ENCODE peak calls at places on chromosomes 2 and 18, in five cellular contexts. I is HepG2, P is NT2/D1, J is H1, O is GM12878. T is an unnamed sample.

GRCh38 chr18:23229472-23229871 is 94.2 kb downstream of the CABLES1 start:
- DNase-seq in J (no peak), I (no peak), O (no peak), P (no peak), T (no peak)

GRCh38 chr2:53512071-53512841 is 255.3 kb upstream of the CHAC2 start:
- DNase-seq in I (no peak), O (no peak), P (no peak), J (no peak), T (no peak)

GRCh38 chr2:76197842-76198448 is 487.2 kb upstream of the GCFC2 start:
- DNase-seq in O (peak; percentile 20), I (peak; percentile 72), P (peak; percentile 74), J (peak; percentile 60), T (peak; percentile 36)

GRCh38 chr18:74378179-74378682 is 62.6 kb downstream of the C18orf63 start:
- DNase-seq in J (no peak), P (no peak), I (no peak), O (no peak), T (no peak)

GRCh38 chr2:152330235-152330866 is 4.6 kb upstream of the FMNL2 start:
- DNase-seq in I (no peak), O (no peak), J (no peak), P (no peak), T (no peak)

GRCh38 chr18:43720036-43720435 is 442.7 kb upstream of the SYT4 start:
- DNase-seq in J (no peak), I (no peak), P (no peak), O (no peak), T (no peak)

GRCh38 chr18:59065684-59066083 is 74.0 kb upstream of the SEC11C start:
- DNase-seq in J (no peak), P (no peak), I (no peak), O (no peak), T (no peak)

GRCh38 chr2:11155326-11156059 is at the start of gene SLC66A3:
- DNase-seq in I (peak; percentile 78), P (peak; percentile 68), J (peak; percentile 50), O (no peak), T (no peak)

GRCh38 chr2:51304341-51304740 is 272.4 kb upstream of the NRXN1 start:
- DNase-seq in O (no peak), P (no peak), J (no peak), I (no peak), T (no peak)

GRCh38 chr2:27655155-27655951 is 8.1 kb downstream of the SUPT7L start:
- DNase-seq in J (no peak), I (no peak), P (no peak), O (no peak), T (no peak)

GRCh38 chr2:239307221-239307569 is 93.6 kb downstream of the HDAC4 start:
- DNase-seq in J (no peak), O (no peak), I (no peak), P (no peak), T (no peak)

DNA sequence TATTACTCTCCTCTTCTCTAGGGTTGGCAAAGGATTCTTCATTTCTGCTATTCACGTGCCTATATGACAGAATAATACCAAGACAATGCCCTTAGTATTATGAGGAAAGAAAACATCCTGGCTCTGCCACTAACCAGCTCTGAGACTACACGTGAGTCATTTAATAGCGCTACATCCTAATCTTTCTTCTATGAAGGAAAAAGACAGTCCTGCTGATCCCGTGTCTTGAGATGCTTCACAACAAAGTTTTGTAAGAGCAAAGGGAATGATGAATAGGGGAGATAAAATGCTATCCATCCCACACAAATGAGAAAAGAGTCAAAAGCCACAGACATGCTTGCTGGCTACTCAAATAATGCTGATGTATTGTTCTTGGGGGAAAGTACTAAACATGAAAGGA is 152.8 kb downstream of the PID1 start:
- DNase-seq in I (no peak), J (no peak), P (no peak), O (no peak), T (no peak)
- TF ChIP-seq SUZ12 in I (no peak), J (no peak), P (no peak), O (no peak), T (no peak)

GRCh38 chr2:42976400-42976799 is 184.0 kb upstream of the HAAO start:
- DNase-seq in O (no peak), I (no peak), J (no peak), P (no peak), T (no peak)
- TF ChIP-seq SUZ12 in O (no peak), I (no peak), J (no peak), P (no peak), T (no peak)

GRCh38 chr2:148674063-148675020 is 29.8 kb downstream of the EPC2 start:
- DNase-seq in O (no peak), P (peak; percentile 35), I (peak; percentile 50), J (no peak), T (peak; percentile 46)
- TF ChIP-seq SUZ12 in O (no peak), P (no peak), I (no peak), J (no peak), T (no peak)

DNA sequence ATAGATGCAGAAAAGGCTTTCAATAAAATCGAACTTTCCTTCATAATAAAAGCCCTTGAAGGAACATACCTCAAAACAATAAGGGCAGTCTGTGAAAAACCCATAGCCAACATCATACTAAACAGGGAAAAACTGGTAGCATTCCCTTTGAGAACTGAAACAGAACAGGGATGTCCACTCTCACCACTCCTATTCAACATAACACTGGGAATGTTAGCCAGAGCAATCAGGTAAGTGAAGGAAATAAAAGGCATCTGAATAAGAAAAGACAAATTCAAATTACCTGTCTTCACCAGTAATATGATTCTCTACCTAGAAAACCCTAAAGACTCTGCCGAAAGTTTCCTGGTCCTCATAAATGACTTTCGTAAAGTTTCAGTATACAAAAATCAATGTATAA is 861.0 kb upstream of the VRK2 start:
- DNase-seq in P (peak; percentile 2), I (no peak), O (no peak), J (no peak), T (no peak)
- TF ChIP-seq SUZ12 in P (no peak), I (no peak), O (no peak), J (no peak), T (no peak)

GRCh38 chr2:148592812-148593211 is 51.7 kb upstream of the EPC2 start:
- DNase-seq in P (no peak), O (no peak), J (no peak), I (no peak), T (no peak)

GRCh38 chr2:148599112-148599991 is 45.2 kb upstream of the EPC2 start:
- DNase-seq in P (no peak), J (no peak), O (no peak), I (no peak), T (no peak)

GRCh38 chr2:148590613-148591012 is 53.9 kb upstream of the EPC2 start:
- DNase-seq in I (no peak), P (no peak), O (no peak), J (no peak), T (no peak)

GRCh38 chr2:148596033-148596432 is 48.5 kb upstream of the EPC2 start:
- DNase-seq in O (no peak), P (no peak), I (no peak), J (no peak), T (no peak)

GRCh38 chr2:148594216-148594615 is 50.3 kb upstream of the EPC2 start:
- DNase-seq in J (no peak), P (no peak), O (no peak), I (no peak), T (no peak)
- TF ChIP-seq SUZ12 in J (no peak), P (no peak), O (no peak), I (no peak), T (no peak)

DNA sequence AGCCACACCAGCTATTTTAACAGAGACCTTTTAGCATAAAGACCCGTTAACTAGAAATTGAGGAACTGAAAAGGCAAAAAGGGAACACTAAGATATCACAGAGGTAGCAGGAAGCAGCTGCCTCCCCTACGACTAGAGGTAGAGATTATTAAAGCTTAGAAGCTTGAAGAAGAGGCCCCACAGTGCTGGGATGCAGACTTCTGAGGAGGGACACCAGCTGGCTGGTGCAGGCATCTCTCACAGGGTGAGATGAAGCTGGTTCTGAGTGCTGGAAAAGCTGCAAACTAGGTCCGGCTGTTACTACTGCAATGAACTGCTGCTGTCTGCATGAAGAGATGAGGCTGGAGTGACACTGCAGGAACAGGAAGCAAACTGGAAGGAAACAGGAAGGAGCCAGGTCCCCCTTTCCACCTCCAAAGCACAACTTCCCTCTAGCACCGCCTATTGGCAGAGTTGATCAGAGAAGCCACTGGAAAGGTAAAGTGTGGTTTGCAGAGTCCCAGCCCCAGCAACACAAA is 61.2 kb upstream of the MRPS9 start:
- DNase-seq in P (no peak), O (peak; percentile 62), J (no peak), I (peak; percentile 33), T (peak; percentile 38)
- TF ChIP-seq SUZ12 in P (no peak), O (no peak), J (no peak), I (no peak), T (no peak)

DNA sequence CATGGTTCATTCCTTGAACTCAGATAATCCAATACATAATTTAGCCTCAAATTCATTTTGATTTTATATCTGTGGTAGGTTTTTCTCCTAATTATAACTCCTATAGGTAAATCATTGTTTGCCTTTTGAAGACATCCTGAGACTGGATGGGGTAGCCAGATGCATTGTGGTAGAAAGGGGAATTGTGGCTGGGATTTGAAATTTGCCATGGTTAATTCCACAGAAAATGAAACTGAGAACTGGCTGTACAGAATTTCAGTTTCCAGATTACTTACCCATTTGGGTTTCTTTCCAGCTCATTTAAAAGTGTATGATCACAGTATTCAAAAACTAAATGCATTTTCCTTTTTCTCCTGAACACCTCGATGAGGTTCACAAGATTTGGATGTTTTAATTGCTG is 18.2 kb downstream of the CDKL4 start:
- DNase-seq in P (no peak), J (no peak), O (peak; percentile 4), I (no peak), T (no peak)
- TF ChIP-seq SUZ12 in P (no peak), J (no peak), O (no peak), I (no peak), T (no peak)